ENCODE peak calls at places on chromosomes 7 and 10, in six cellular contexts. C is tibial nerve, B is progenitor cell of endocrine pancreas, K is GM10248, M is astrocyte of the spinal cord, T is WTC11. Z is an unnamed sample.

GRCh38 chr10:46556515-46557318 is at the start of gene GPRIN2:
- DNase-seq in T (peak), M (no peak), K (no peak), B (peak), C (peak), Z (no peak)

GRCh38 chr7:21076054-21076453 is 289.4 kb upstream of the SP8 start:
- DNase-seq in T (no peak), B (no peak), M (no peak), K (no peak), C (no peak), Z (no peak)

GRCh38 chr7:90701771-90702170 is 105.7 kb downstream of the CDK14 start:
- DNase-seq in T (peak), M (no peak), K (no peak), B (no peak), C (no peak), Z (no peak)

GRCh38 chr7:75945297-75946168 is 30.6 kb downstream of the POR start:
- DNase-seq in C (no peak), B (no peak), K (no peak), T (no peak), M (no peak), Z (no peak)

GRCh38 chr10:43595739-43596298 is 10.4 kb upstream of the ZNF485 start:
- DNase-seq in B (no peak), T (no peak), C (no peak), K (no peak), M (no peak), Z (no peak)

GRCh38 chr7:29527709-29528108 is 35.9 kb upstream of the PRR15 start:
- DNase-seq in M (no peak), K (no peak), T (no peak), C (no peak), B (no peak), Z (no peak)

GRCh38 chr10:94088926-94089381 is 95.2 kb downstream of the PLCE1 start:
- DNase-seq in M (peak), T (no peak), C (no peak), K (no peak), B (no peak), Z (no peak)

GRCh38 chr7:84144480-84144879 is 50.1 kb downstream of the SEMA3A start:
- DNase-seq in B (no peak), C (no peak), T (no peak), K (no peak), M (no peak), Z (no peak)

GRCh38 chr7:158270106-158270775 is 317.4 kb downstream of the PTPRN2 start:
- DNase-seq in B (no peak), C (no peak), T (peak), M (no peak), K (no peak), Z (no peak)

GRCh38 chr7:81632418-81632817 is 137.4 kb downstream of the HGF start:
- DNase-seq in M (peak), B (no peak), T (no peak), K (no peak), C (no peak), Z (no peak)

GRCh38 chr10:34207350-34207749 is 607.7 kb downstream of the PARD3 start:
- DNase-seq in T (no peak), M (no peak), K (no peak), B (no peak), C (no peak), Z (no peak)

GRCh38 chr7:80014507-80014906 is 120.1 kb upstream of the GNAI1 start:
- DNase-seq in T (no peak), B (no peak), K (no peak), C (no peak), M (peak), Z (no peak)

GRCh38 chr7:66118603-66119002 is 4.0 kb downstream of the CRCP start:
- DNase-seq in K (no peak), T (no peak), B (no peak), C (no peak), M (no peak), Z (no peak)

GRCh38 chr10:93436577-93436976 is 45.6 kb downstream of the MYOF start:
- DNase-seq in C (peak), T (no peak), M (peak), B (no peak), K (no peak), Z (no peak)

GRCh38 chr7:80347173-80347572 is 164.7 kb downstream of the GNAT3 start:
- DNase-seq in K (no peak), C (no peak), B (no peak), T (no peak), M (no peak), Z (no peak)

GRCh38 chr10:73060738-73061635 is 35.7 kb downstream of the P4HA1 start:
- DNase-seq in K (peak), T (no peak), M (peak), B (no peak), C (no peak), Z (no peak)

GRCh38 chr7:20217193-20217948 is at the start of gene MACC1:
- DNase-seq in K (peak), B (peak), M (no peak), C (no peak), T (peak), Z (no peak)

GRCh38 chr10:43843331-43844101 is 194.8 kb upstream of the ZNF32 start:
- DNase-seq in M (peak), B (no peak), K (no peak), T (no peak), C (peak), Z (no peak)

GRCh38 chr10:1323951-1324350 is 267.8 kb downstream of the WDR37 start:
- DNase-seq in B (no peak), M (no peak), T (no peak), C (no peak), K (no peak), Z (no peak)

GRCh38 chr7:132601783-132602182 is 25.5 kb upstream of the PLXNA4 start:
- DNase-seq in T (no peak), K (no peak), C (no peak), B (no peak), M (no peak), Z (no peak)

GRCh38 chr10:50992356-50992866 is 81.9 kb upstream of the PRKG1 start:
- DNase-seq in K (no peak), C (no peak), M (no peak), B (no peak), T (peak), Z (no peak)

GRCh38 chr10:111295788-111296187 is 219.0 kb downstream of the ADRA2A start:
- DNase-seq in K (no peak), T (no peak), M (no peak), C (no peak), B (no peak), Z (no peak)

GRCh38 chr7:99386584-99387238 is 12.2 kb downstream of the ARPC1B start:
- DNase-seq in K (no peak), B (no peak), C (no peak), M (no peak), T (no peak), Z (no peak)

GRCh38 chr7:108033776-108034497 is 31.0 kb upstream of the LAMB1 start:
- DNase-seq in M (no peak), T (no peak), C (no peak), B (no peak), K (no peak), Z (no peak)

GRCh38 chr10:67815571-67816059 is 22.4 kb downstream of the DNAJC12 start:
- DNase-seq in T (no peak), M (peak), C (no peak), K (no peak), B (no peak), Z (no peak)

GRCh38 chr7:31336202-31337035 is 4.1 kb downstream of the NEUROD6 start:
- DNase-seq in B (peak), T (peak), M (no peak), C (no peak), K (no peak), Z (no peak)
- TF ChIP-seq CTCF in B (peak), T (peak), M (no peak), C (no peak), K (no peak), Z (no peak)

GRCh38 chr7:33109758-33110238 is 594 bp upstream of the RP9 start:
- DNase-seq in M (no peak), K (no peak), T (no peak), B (no peak), C (no peak), Z (no peak)

GRCh38 chr7:33111614-33112013 is 2.4 kb upstream of the RP9 start:
- DNase-seq in C (no peak), T (no peak), M (no peak), B (no peak), K (no peak), Z (no peak)

GRCh38 chr7:33107136-33108066 is 1.8 kb downstream of the RP9 start:
- DNase-seq in T (peak), B (no peak), C (peak), K (peak), M (peak), Z (no peak)

GRCh38 chr7:33108591-33108930 is 643 bp downstream of the RP9 start:
- DNase-seq in T (no peak), M (no peak), K (no peak), C (no peak), B (no peak), Z (no peak)

DNA sequence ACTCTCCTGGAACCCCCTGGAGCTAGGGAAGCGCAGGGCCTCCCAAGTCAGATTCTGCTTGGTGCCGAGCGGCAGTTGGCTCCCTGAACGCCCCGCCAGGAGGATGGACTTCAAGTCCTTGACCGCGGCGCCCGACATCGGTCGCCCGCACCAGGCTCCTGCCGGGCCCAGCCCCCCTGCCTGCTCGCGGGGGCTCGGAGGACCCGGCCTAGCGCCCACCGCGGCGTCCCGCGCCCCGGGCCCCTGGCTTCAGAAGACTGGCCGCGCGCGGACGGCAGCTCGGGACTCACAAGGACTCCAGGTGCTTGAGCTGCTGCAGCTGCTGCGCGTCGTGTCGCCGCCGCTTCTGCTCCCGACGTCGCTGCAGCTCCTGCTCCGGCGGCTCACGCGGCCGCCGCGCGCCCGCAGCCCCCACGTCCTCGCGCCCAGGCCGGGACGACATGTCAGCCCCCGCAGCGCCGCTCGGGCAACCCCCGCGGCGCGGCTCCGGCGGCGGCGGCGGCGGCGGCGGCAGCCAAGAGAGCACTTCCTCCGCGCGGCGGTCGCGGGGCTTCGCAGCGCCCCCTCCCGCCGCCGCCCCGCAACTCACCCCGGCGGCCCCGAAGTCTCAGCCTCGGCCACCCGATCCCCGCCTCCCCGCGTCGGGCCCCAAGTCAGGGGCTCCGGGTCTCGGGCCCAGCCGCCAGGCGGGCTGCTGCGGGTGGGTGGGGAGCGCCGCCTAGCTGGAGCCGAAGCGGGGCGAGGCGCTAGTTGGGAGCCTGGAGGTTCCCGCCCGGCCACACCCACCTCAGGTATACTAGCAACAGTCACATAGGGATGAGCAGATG is at the start of gene RP9:
- DNase-seq in K (peak), M (peak), C (peak), T (peak), B (peak), Z (no peak)
- TF ChIP-seq CTCF in K (peak), M (peak), C (peak), T (peak), B (peak), Z (no peak)

GRCh38 chr7:85947767-85948166 is 695.9 kb upstream of the GRM3 start:
- DNase-seq in C (no peak), T (no peak), K (no peak), B (no peak), M (no peak), Z (no peak)

GRCh38 chr7:85950871-85951270 is 692.8 kb upstream of the GRM3 start:
- DNase-seq in B (no peak), T (no peak), C (no peak), K (no peak), M (no peak), Z (no peak)

GRCh38 chr7:85954961-85955360 is 688.7 kb upstream of the GRM3 start:
- DNase-seq in T (no peak), K (no peak), M (no peak), C (no peak), B (no peak), Z (no peak)

DNA sequence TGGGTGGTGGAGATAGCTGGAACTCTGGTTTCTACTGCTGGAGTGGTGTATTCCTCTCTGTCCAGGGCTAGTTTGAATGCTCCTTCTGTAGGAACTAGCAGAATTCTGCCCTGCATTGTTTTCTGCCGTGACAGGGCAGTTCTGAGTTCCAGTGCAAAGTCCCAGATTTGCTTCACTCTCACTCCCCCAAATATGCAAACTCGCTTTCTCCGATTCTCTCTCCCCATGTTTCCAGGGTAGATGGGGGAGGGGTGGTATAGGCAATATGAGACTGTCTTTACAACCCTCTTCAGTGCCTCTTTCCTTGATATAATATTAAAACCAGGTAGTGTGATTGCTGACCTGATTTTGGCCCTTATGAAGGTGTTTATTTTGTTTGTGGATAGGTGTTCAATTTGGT is 693.3 kb upstream of the GRM3 start:
- DNase-seq in K (no peak), C (no peak), T (no peak), M (no peak), B (no peak), Z (no peak)
- TF ChIP-seq CTCF in K (no peak), C (no peak), T (no peak), M (no peak), B (no peak), Z (no peak)

GRCh38 chr10:97032624-97033023 is 153.1 kb downstream of the SLIT1 start:
- DNase-seq in K (no peak), B (no peak), M (no peak), C (no peak), T (no peak), Z (no peak)
- TF ChIP-seq CTCF in K (no peak), B (no peak), M (no peak), C (no peak), T (no peak), Z (no peak)

GRCh38 chr10:96560970-96561887 is 25.6 kb downstream of the TM9SF3 start:
- DNase-seq in B (no peak), C (no peak), M (no peak), T (no peak), K (no peak), Z (no peak)

GRCh38 chr10:96560489-96560888 is 26.3 kb downstream of the TM9SF3 start:
- DNase-seq in C (no peak), M (no peak), K (no peak), T (no peak), B (no peak), Z (no peak)

GRCh38 chr10:96556003-96556402 is 30.8 kb downstream of the TM9SF3 start:
- DNase-seq in T (no peak), M (peak), K (no peak), C (no peak), B (no peak), Z (no peak)
- TF ChIP-seq CTCF in T (no peak), M (peak), K (peak), C (peak), B (peak), Z (no peak)